ENCODE peak calls at places on chromosome 11, in four cellular contexts. O, J, C and Z are unnamed samples.

GRCh38 chr11:126930100-126930841 is 70.3 kb downstream of the KIRREL3 start:
- DNase-seq in O (no peak), J (no peak), C (no peak), Z (no peak)

GRCh38 chr11:123640677-123641494 is 13.5 kb downstream of the SCN3B start:
- DNase-seq in O (peak), J (peak), C (peak), Z (peak)

GRCh38 chr11:111046291-111046690 is 199.2 kb upstream of the POU2AF2 start:
- DNase-seq in O (no peak), J (peak), C (no peak), Z (peak)

GRCh38 chr11:101458161-101458560 is 125.6 kb downstream of the TRPC6 start:
- DNase-seq in O (no peak), J (peak), C (no peak), Z (no peak)

GRCh38 chr11:73281201-73281741 is 9.1 kb downstream of the P2RY6 start:
- DNase-seq in O (no peak), J (no peak), C (no peak), Z (no peak)

GRCh38 chr11:116984186-116984585 is 114.0 kb downstream of the SIK3 start:
- DNase-seq in O (no peak), J (peak), C (no peak), Z (no peak)

GRCh38 chr11:106568632-106569031 is 449.6 kb downstream of the GUCY1A2 start:
- DNase-seq in O (no peak), J (no peak), C (no peak), Z (no peak)

GRCh38 chr11:73243093-73243485 is 25.0 kb downstream of the P2RY2 start:
- DNase-seq in O (no peak), J (no peak), C (no peak), Z (no peak)

GRCh38 chr11:66371627-66372415 is at the start of gene SLC29A2:
- DNase-seq in O (peak), J (no peak), C (no peak), Z (no peak)

GRCh38 chr11:95547186-95547585 is 242.4 kb downstream of the FAM76B start:
- DNase-seq in O (no peak), J (no peak), C (no peak), Z (no peak)

GRCh38 chr11:103898577-103899336 is 137.7 kb upstream of the DDI1 start:
- DNase-seq in O (no peak), J (no peak), C (peak), Z (no peak)

GRCh38 chr11:119918356-119918755 is 189.4 kb upstream of the NECTIN1 start:
- DNase-seq in O (no peak), J (no peak), C (no peak), Z (no peak)

GRCh38 chr11:748007-748359 is 719 bp downstream of the TALDO1 start:
- DNase-seq in O (no peak), J (no peak), C (peak), Z (peak)

GRCh38 chr11:123454060-123454651 is 24.1 kb downstream of the GRAMD1B start:
- DNase-seq in O (no peak), J (no peak), C (no peak), Z (peak)

GRCh38 chr11:4881860-4882500 is at the start of gene OR51T1:
- DNase-seq in O (no peak), J (peak), C (no peak), Z (no peak)

GRCh38 chr11:102225689-102226562 is 91.4 kb upstream of the BIRC3 start:
- DNase-seq in O (no peak), J (peak), C (no peak), Z (peak)

GRCh38 chr11:132804258-132804657 is 728.0 kb downstream of the OPCML start:
- DNase-seq in O (no peak), J (no peak), C (no peak), Z (no peak)

GRCh38 chr11:83025267-83025704 is 46.4 kb downstream of the RAB30 start:
- DNase-seq in O (no peak), J (no peak), C (peak), Z (no peak)

GRCh38 chr11:107655607-107656006 is 56.2 kb downstream of the SLN start:
- DNase-seq in O (no peak), J (no peak), C (no peak), Z (no peak)

GRCh38 chr11:45052361-45052760 is 94.1 kb upstream of the PRDM11 start:
- DNase-seq in O (no peak), J (no peak), C (no peak), Z (peak)

GRCh38 chr11:13152736-13153541 is 124.7 kb upstream of the BMAL1 start:
- DNase-seq in O (no peak), J (peak), C (no peak), Z (peak)

GRCh38 chr11:62601114-62601363 is 626 bp downstream of the MTA2 start:
- DNase-seq in O (no peak), J (no peak), C (peak), Z (no peak)

GRCh38 chr11:22193348-22194051 is 615 bp downstream of the ANO5 start:
- DNase-seq in O (no peak), J (no peak), C (peak), Z (no peak)

GRCh38 chr11:133844217-133844616 is 1.1 kb downstream of the SPATA19 start:
- DNase-seq in O (no peak), J (no peak), C (no peak), Z (no peak)

GRCh38 chr11:33970984-33971466 is 79.1 kb upstream of the LMO2 start:
- DNase-seq in O (no peak), J (peak), C (no peak), Z (peak)

GRCh38 chr11:81869337-81870065 is 864.2 kb downstream of the FAM181B start:
- DNase-seq in O (peak), J (peak), C (peak), Z (no peak)

GRCh38 chr11:118152552-118153471 is at the start of gene SCN4B:
- DNase-seq in O (no peak), J (peak), C (no peak), Z (peak)

GRCh38 chr11:15660496-15660895 is 545.8 kb downstream of the INSC start:
- DNase-seq in O (no peak), J (no peak), C (no peak), Z (no peak)

GRCh38 chr11:134261626-134262488 is 8.5 kb downstream of the ACAD8 start:
- DNase-seq in O (no peak), J (peak), C (peak), Z (peak)

GRCh38 chr11:114171257-114172054 is 111.9 kb downstream of the ZBTB16 start:
- DNase-seq in O (no peak), J (peak), C (no peak), Z (no peak)

GRCh38 chr11:114173836-114174235 is 114.3 kb downstream of the ZBTB16 start:
- DNase-seq in O (no peak), J (no peak), C (no peak), Z (no peak)

GRCh38 chr11:114172871-114173444 is 113.4 kb downstream of the ZBTB16 start:
- DNase-seq in O (no peak), J (no peak), C (peak), Z (no peak)

GRCh38 chr11:114170226-114170625 is 110.7 kb downstream of the ZBTB16 start:
- DNase-seq in O (no peak), J (no peak), C (no peak), Z (no peak)

GRCh38 chr11:114172055-114172861 is 112.7 kb downstream of the ZBTB16 start:
- DNase-seq in O (no peak), J (no peak), C (no peak), Z (no peak)
- TF ChIP-seq CTCF in O (no peak), J (no peak), C (no peak), Z (no peak)

DNA sequence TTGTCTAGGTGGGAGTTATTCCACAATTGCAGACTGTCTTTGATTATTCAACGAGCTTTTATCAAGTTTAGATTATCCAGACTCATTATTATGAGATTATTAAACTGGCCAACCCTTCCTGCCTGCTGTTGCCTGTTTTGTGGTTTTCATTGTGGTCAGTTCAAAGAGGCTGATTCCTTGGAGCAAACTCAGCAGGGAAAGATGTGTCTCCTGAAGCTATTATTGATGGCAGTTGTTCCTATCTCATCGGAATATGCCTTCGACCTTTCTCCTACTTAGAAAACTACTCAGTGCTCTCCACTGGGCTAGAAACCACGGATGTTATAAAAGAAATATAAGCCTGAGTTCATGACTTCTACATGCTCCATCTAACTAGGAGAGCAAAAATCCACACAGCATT is 80.2 kb upstream of the NAV2 start:
- DNase-seq in O (no peak), J (peak), C (no peak), Z (peak)
- H3K4me3 ChIP-seq in O (no peak), J (no peak), C (no peak), Z (no peak)

DNA sequence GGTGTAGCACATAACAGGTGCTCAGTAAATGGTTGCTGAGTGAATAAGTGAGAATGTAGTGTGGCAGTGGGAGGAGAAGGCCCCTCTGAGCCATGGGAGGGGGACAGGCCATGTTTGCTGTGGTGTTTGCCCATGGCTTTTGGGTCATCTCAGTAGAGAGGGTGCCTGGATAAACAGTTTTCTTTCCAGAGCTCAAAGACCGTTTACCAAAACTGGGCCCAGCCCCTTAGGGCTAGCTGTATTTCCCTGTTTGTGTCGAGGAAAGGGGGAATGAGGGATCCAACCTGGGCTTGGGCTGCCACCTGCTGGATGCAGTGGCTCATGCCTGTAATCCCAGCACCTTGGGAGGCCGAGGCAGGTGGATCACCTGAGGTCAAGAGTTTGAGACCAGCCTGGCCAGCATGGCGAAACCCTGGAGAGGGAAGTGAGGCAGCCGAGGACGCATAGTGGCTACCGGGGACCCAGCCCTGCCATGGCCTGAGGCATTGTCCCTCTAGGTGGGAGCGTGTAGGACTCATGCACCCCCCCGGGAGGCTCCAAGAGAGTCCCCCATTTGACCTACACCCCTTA is 8.7 kb upstream of the LTO1 start:
- DNase-seq in O (no peak), J (no peak), C (no peak), Z (no peak)
- TF ChIP-seq CTCF in O (no peak), J (peak), C (peak), Z (peak)

GRCh38 chr11:2968501-2968900 is 23.6 kb downstream of the NAP1L4 start:
- DNase-seq in O (no peak), J (no peak), C (no peak), Z (no peak)
- H3K4me3 ChIP-seq in O (no peak), J (no peak), C (no peak), Z (no peak)

GRCh38 chr11:9260182-9261146 is 4.7 kb downstream of the DENND5A start:
- DNase-seq in O (no peak), J (no peak), C (peak), Z (no peak)
- TF ChIP-seq CTCF in O (no peak), J (peak), C (peak), Z (peak)

GRCh38 chr11:36249271-36249670 is 40.0 kb downstream of the COMMD9 start:
- DNase-seq in O (no peak), J (peak), C (no peak), Z (peak)
- H3K4me3 ChIP-seq in O (no peak), J (no peak), C (no peak), Z (no peak)

GRCh38 chr11:43503417-43503816 is 144.7 kb downstream of the TTC17 start:
- DNase-seq in O (no peak), J (no peak), C (peak), Z (no peak)

GRCh38 chr11:43505171-43505570 is 146.5 kb downstream of the TTC17 start:
- DNase-seq in O (no peak), J (no peak), C (no peak), Z (no peak)

GRCh38 chr11:43508511-43508918 is 149.8 kb downstream of the TTC17 start:
- DNase-seq in O (no peak), J (peak), C (no peak), Z (peak)

GRCh38 chr11:43507171-43507570 is 148.5 kb downstream of the TTC17 start:
- DNase-seq in O (no peak), J (no peak), C (no peak), Z (no peak)

DNA sequence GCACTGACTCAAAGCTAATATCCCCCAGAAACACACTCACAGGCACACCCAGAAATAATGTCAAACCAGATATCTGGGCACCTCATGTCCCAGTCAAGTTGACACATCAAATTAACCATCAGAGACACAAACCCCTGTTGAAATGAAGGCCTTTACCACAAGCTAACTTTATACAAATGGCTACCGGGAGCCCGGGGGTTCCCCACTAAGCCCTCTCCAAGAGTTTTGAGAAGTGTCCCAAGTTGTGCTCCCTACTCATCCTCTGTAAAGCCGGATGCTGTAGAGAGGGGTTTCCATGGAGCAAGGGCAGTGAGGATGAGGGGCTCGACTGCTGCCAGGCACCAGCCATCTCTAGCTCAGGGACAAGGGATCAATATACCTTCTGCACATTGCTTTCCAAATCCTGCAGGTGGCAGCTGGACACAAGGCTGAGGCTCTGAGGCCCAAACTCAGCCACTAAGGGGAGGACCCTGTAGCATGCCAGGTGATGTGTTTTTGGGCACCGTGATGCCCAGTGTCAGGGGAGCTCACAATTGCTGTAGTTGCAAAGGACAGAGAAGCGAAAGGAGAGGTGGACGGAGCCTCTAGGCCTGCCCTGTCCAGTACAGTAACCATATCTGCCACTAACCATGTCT is 145.7 kb downstream of the TTC17 start:
- DNase-seq in O (no peak), J (peak), C (peak), Z (peak)
- TF ChIP-seq CTCF in O (no peak), J (peak), C (peak), Z (peak)

GRCh38 chr11:32092581-32093170 is 1.8 kb downstream of the RCN1 start:
- DNase-seq in O (no peak), J (no peak), C (no peak), Z (no peak)
- H3K4me3 ChIP-seq in O (no peak), J (peak), C (no peak), Z (peak)

GRCh38 chr11:27204527-27204926 is 158.5 kb downstream of the CCDC34 start:
- DNase-seq in O (no peak), J (peak), C (peak), Z (no peak)
- TF ChIP-seq CTCF in O (no peak), J (peak), C (peak), Z (peak)